ENCODE peak calls at places on chromosomes 13 and 19, in five cellular contexts. R is CD4-positive, alpha-beta memory T cell; E is NCI-H1105; T is epithelial cell of esophagus; N is HT1080. C is an unnamed sample.

GRCh38 chr13:97205971-97206370 is 16.2 kb upstream of the MBNL2 start:
- DNase-seq in R (no peak), E (no peak), T (no peak), N (peak; percentile 70), C (no peak)

GRCh38 chr13:42322806-42323205 is 50.9 kb downstream of the AKAP11 start:
- DNase-seq in R (no peak), E (no peak), T (no peak), N (no peak), C (no peak)

GRCh38 chr13:101149735-101150380 is 266.4 kb downstream of the NALCN start:
- DNase-seq in R (no peak), E (no peak), T (peak; percentile 17), N (peak; percentile 45), C (no peak)

GRCh38 chr19:37997911-37998344 is 90.9 kb downstream of the SIPA1L3 start:
- DNase-seq in R (no peak), E (no peak), T (peak; percentile 91), N (peak; percentile 88), C (peak; percentile 80)

GRCh38 chr13:50208826-50209335 is 193.6 kb downstream of the KCNRG start:
- DNase-seq in R (no peak), E (no peak), T (peak; percentile 45), N (peak; percentile 77), C (no peak)

GRCh38 chr13:30346159-30346788 is 38.9 kb upstream of the KATNAL1 start:
- DNase-seq in R (peak; percentile 80), E (no peak), T (no peak), N (no peak), C (no peak)

GRCh38 chr13:48066310-48066989 is 28.5 kb downstream of the MED4 start:
- DNase-seq in R (no peak), E (no peak), T (peak; percentile 69), N (peak; percentile 78), C (peak; percentile 41)

GRCh38 chr13:99382428-99383133 is 75.4 kb upstream of the GPR183 start:
- DNase-seq in R (peak; percentile 63), E (no peak), T (peak; percentile 45), N (no peak), C (no peak)

C was measured in foreskin keratinocyte.